ENCODE peak calls at places on chromosomes 7 and 10, in seven cellular contexts. One of them, this sample, is unnamed.

GRCh38 chr7:27239780-27240731 is 2.5 kb upstream of the EVX1 start:
- DNase-seq in left ventricle myocardium inferior: no peak
- DNase-seq in CD8-positive, alpha-beta T cell: no peak
- DNase-seq in ovary: no peak
- DNase-seq in CD4-positive, CD25-positive, alpha-beta regulatory T cell: no peak
- DNase-seq in stomach: no peak
- DNase-seq in hepatocyte: no peak
- DNase-seq in this sample: no peak

GRCh38 chr10:25696013-25696708 is 237.9 kb upstream of the MYO3A start:
- DNase-seq in CD4-positive, CD25-positive, alpha-beta regulatory T cell: no peak
- DNase-seq in left ventricle myocardium inferior: no peak
- DNase-seq in stomach: no peak
- DNase-seq in CD8-positive, alpha-beta T cell: no peak
- DNase-seq in hepatocyte: no peak
- DNase-seq in ovary: no peak
- DNase-seq in this sample: no peak

GRCh38 chr10:93150289-93150688 is 76.6 kb downstream of the CYP26A1 start:
- DNase-seq in ovary: no peak
- DNase-seq in CD4-positive, CD25-positive, alpha-beta regulatory T cell: no peak
- DNase-seq in left ventricle myocardium inferior: no peak
- DNase-seq in hepatocyte: no peak
- DNase-seq in CD8-positive, alpha-beta T cell: no peak
- DNase-seq in stomach: no peak
- DNase-seq in this sample: no peak

GRCh38 chr7:149254181-149254858 is 7.7 kb upstream of the ZNF783 start:
- DNase-seq in CD4-positive, CD25-positive, alpha-beta regulatory T cell: no peak
- DNase-seq in CD8-positive, alpha-beta T cell: no peak
- DNase-seq in stomach: no peak
- DNase-seq in left ventricle myocardium inferior: no peak
- DNase-seq in hepatocyte: no peak
- DNase-seq in ovary: no peak
- DNase-seq in this sample: no peak

GRCh38 chr7:118233799-118234198 is 9.3 kb downstream of the ANKRD7 start:
- DNase-seq in CD8-positive, alpha-beta T cell: no peak
- DNase-seq in hepatocyte: no peak
- DNase-seq in stomach: no peak
- DNase-seq in CD4-positive, CD25-positive, alpha-beta regulatory T cell: no peak
- DNase-seq in ovary: no peak
- DNase-seq in left ventricle myocardium inferior: no peak
- DNase-seq in this sample: no peak

GRCh38 chr10:132292287-132292971 is 15.3 kb downstream of the STK32C start:
- DNase-seq in stomach: no peak
- DNase-seq in left ventricle myocardium inferior: peak; percentile 7
- DNase-seq in CD4-positive, CD25-positive, alpha-beta regulatory T cell: no peak
- DNase-seq in CD8-positive, alpha-beta T cell: no peak
- DNase-seq in hepatocyte: no peak
- DNase-seq in ovary: no peak
- DNase-seq in this sample: no peak

GRCh38 chr7:43636093-43636492 is 53.2 kb downstream of the STK17A start:
- DNase-seq in CD4-positive, CD25-positive, alpha-beta regulatory T cell: no peak
- DNase-seq in left ventricle myocardium inferior: no peak
- DNase-seq in CD8-positive, alpha-beta T cell: no peak
- DNase-seq in hepatocyte: no peak
- DNase-seq in stomach: no peak
- DNase-seq in ovary: no peak
- DNase-seq in this sample: no peak

GRCh38 chr7:123867220-123867619 is 22.3 kb downstream of the HYAL4 start:
- DNase-seq in stomach: no peak
- DNase-seq in left ventricle myocardium inferior: no peak
- DNase-seq in ovary: no peak
- DNase-seq in CD8-positive, alpha-beta T cell: no peak
- DNase-seq in CD4-positive, CD25-positive, alpha-beta regulatory T cell: no peak
- DNase-seq in hepatocyte: no peak
- DNase-seq in this sample: no peak

GRCh38 chr7:102321351-102322201 is 34.7 kb downstream of the SPDYE6 start:
- DNase-seq in CD8-positive, alpha-beta T cell: no peak
- DNase-seq in left ventricle myocardium inferior: no peak
- DNase-seq in CD4-positive, CD25-positive, alpha-beta regulatory T cell: no peak
- DNase-seq in stomach: no peak
- DNase-seq in hepatocyte: peak; percentile 67
- DNase-seq in ovary: no peak
- DNase-seq in this sample: no peak

GRCh38 chr7:44133295-44133694 is 7.8 kb downstream of the MYL7 start:
- DNase-seq in left ventricle myocardium inferior: no peak
- DNase-seq in CD4-positive, CD25-positive, alpha-beta regulatory T cell: no peak
- DNase-seq in ovary: no peak
- DNase-seq in stomach: no peak
- DNase-seq in CD8-positive, alpha-beta T cell: no peak
- DNase-seq in hepatocyte: no peak
- DNase-seq in this sample: peak; percentile 6

GRCh38 chr10:100747061-100747825 is 1.9 kb downstream of the PAX2 start:
- DNase-seq in left ventricle myocardium inferior: no peak
- DNase-seq in hepatocyte: no peak
- DNase-seq in stomach: no peak
- DNase-seq in CD8-positive, alpha-beta T cell: no peak
- DNase-seq in ovary: no peak
- DNase-seq in CD4-positive, CD25-positive, alpha-beta regulatory T cell: no peak
- DNase-seq in this sample: no peak

GRCh38 chr7:128743112-128743772 is 4.1 kb downstream of the CALU start:
- DNase-seq in ovary: no peak
- DNase-seq in CD8-positive, alpha-beta T cell: no peak
- DNase-seq in stomach: no peak
- DNase-seq in hepatocyte: no peak
- DNase-seq in left ventricle myocardium inferior: no peak
- DNase-seq in CD4-positive, CD25-positive, alpha-beta regulatory T cell: no peak
- DNase-seq in this sample: no peak

GRCh38 chr7:112566392-112567324 is 85.9 kb downstream of the LSMEM1 start:
- DNase-seq in ovary: no peak
- DNase-seq in hepatocyte: no peak
- DNase-seq in left ventricle myocardium inferior: no peak
- DNase-seq in CD8-positive, alpha-beta T cell: no peak
- DNase-seq in CD4-positive, CD25-positive, alpha-beta regulatory T cell: no peak
- DNase-seq in stomach: no peak
- DNase-seq in this sample: no peak

GRCh38 chr10:15591937-15592336 is 127.8 kb downstream of the ITGA8 start:
- DNase-seq in hepatocyte: no peak
- DNase-seq in left ventricle myocardium inferior: no peak
- DNase-seq in ovary: no peak
- DNase-seq in CD4-positive, CD25-positive, alpha-beta regulatory T cell: no peak
- DNase-seq in stomach: no peak
- DNase-seq in CD8-positive, alpha-beta T cell: no peak
- DNase-seq in this sample: no peak

GRCh38 chr10:72050873-72051272 is 37.5 kb downstream of the SPOCK2 start:
- DNase-seq in hepatocyte: no peak
- DNase-seq in stomach: no peak
- DNase-seq in left ventricle myocardium inferior: no peak
- DNase-seq in CD4-positive, CD25-positive, alpha-beta regulatory T cell: no peak
- DNase-seq in CD8-positive, alpha-beta T cell: no peak
- DNase-seq in ovary: no peak
- DNase-seq in this sample: no peak

GRCh38 chr10:92830478-92831389 is 17.6 kb upstream of the EXOC6 start:
- DNase-seq in left ventricle myocardium inferior: no peak
- DNase-seq in ovary: no peak
- DNase-seq in CD4-positive, CD25-positive, alpha-beta regulatory T cell: no peak
- DNase-seq in stomach: no peak
- DNase-seq in CD8-positive, alpha-beta T cell: no peak
- DNase-seq in hepatocyte: no peak
- DNase-seq in this sample: no peak

GRCh38 chr10:73413108-73413527 is 740 bp downstream of the ANXA7 start:
- DNase-seq in stomach: peak; percentile 38
- DNase-seq in CD8-positive, alpha-beta T cell: peak; percentile 19
- DNase-seq in ovary: no peak
- DNase-seq in left ventricle myocardium inferior: no peak
- DNase-seq in CD4-positive, CD25-positive, alpha-beta regulatory T cell: peak; percentile 25
- DNase-seq in hepatocyte: peak; percentile 78
- DNase-seq in this sample: no peak

GRCh38 chr7:32290015-32290414 is 200.2 kb downstream of the LSM5 start:
- DNase-seq in CD8-positive, alpha-beta T cell: no peak
- DNase-seq in left ventricle myocardium inferior: peak; percentile 62
- DNase-seq in hepatocyte: no peak
- DNase-seq in CD4-positive, CD25-positive, alpha-beta regulatory T cell: no peak
- DNase-seq in ovary: no peak
- DNase-seq in stomach: no peak
- DNase-seq in this sample: peak; percentile 58

GRCh38 chr10:29714096-29714874 is 79.5 kb upstream of the SVIL start:
- DNase-seq in stomach: no peak
- DNase-seq in CD4-positive, CD25-positive, alpha-beta regulatory T cell: no peak
- DNase-seq in ovary: no peak
- DNase-seq in left ventricle myocardium inferior: no peak
- DNase-seq in hepatocyte: no peak
- DNase-seq in CD8-positive, alpha-beta T cell: no peak
- DNase-seq in this sample: no peak

GRCh38 chr7:71377469-71377868 is 245.5 kb downstream of the GALNT17 start:
- DNase-seq in ovary: no peak
- DNase-seq in CD8-positive, alpha-beta T cell: no peak
- DNase-seq in stomach: no peak
- DNase-seq in CD4-positive, CD25-positive, alpha-beta regulatory T cell: no peak
- DNase-seq in left ventricle myocardium inferior: no peak
- DNase-seq in hepatocyte: no peak
- DNase-seq in this sample: no peak

GRCh38 chr10:79149345-79149661 is 80.5 kb downstream of the ZMIZ1 start:
- DNase-seq in CD4-positive, CD25-positive, alpha-beta regulatory T cell: no peak
- DNase-seq in left ventricle myocardium inferior: no peak
- DNase-seq in ovary: no peak
- DNase-seq in stomach: no peak
- DNase-seq in CD8-positive, alpha-beta T cell: no peak
- DNase-seq in hepatocyte: no peak
- DNase-seq in this sample: no peak
- H3K4me1 ChIP-seq in CD4-positive, CD25-positive, alpha-beta regulatory T cell: peaks cover 61% of the 10 kb centered on the region
- H3K4me1 ChIP-seq in left ventricle myocardium inferior: peaks cover 100% of the 10 kb centered on the region
- H3K4me1 ChIP-seq in ovary: peaks cover 68% of the 10 kb centered on the region
- H3K4me1 ChIP-seq in stomach: peaks cover 99% of the 10 kb centered on the region
- H3K4me1 ChIP-seq in CD8-positive, alpha-beta T cell: peaks cover 67% of the 10 kb centered on the region
- H3K4me1 ChIP-seq in hepatocyte: peaks cover 39% of the 10 kb centered on the region
- H3K4me1 ChIP-seq in this sample: peaks cover 100% of the 10 kb centered on the region

GRCh38 chr7:151469281-151469680 is 29.3 kb upstream of the CRYGN start:
- DNase-seq in left ventricle myocardium inferior: no peak
- DNase-seq in ovary: no peak
- DNase-seq in hepatocyte: no peak
- DNase-seq in CD8-positive, alpha-beta T cell: no peak
- DNase-seq in stomach: no peak
- DNase-seq in CD4-positive, CD25-positive, alpha-beta regulatory T cell: no peak
- DNase-seq in this sample: no peak
- H3K27me3 ChIP-seq in left ventricle myocardium inferior: no peaks in the 10 kb centered on the region
- H3K27me3 ChIP-seq in ovary: no peaks in the 10 kb centered on the region
- H3K27me3 ChIP-seq in hepatocyte: no peaks in the 10 kb centered on the region
- H3K27me3 ChIP-seq in CD8-positive, alpha-beta T cell: no peaks in the 10 kb centered on the region
- H3K27me3 ChIP-seq in stomach: no peaks in the 10 kb centered on the region
- H3K27me3 ChIP-seq in CD4-positive, CD25-positive, alpha-beta regulatory T cell: no peaks in the 10 kb centered on the region
- H3K27me3 ChIP-seq in this sample: no peaks in the 10 kb centered on the region

GRCh38 chr10:49191349-49191748 is 3.2 kb upstream of the TMEM273 start:
- DNase-seq in stomach: no peak
- DNase-seq in ovary: no peak
- DNase-seq in CD4-positive, CD25-positive, alpha-beta regulatory T cell: no peak
- DNase-seq in left ventricle myocardium inferior: no peak
- DNase-seq in hepatocyte: no peak
- DNase-seq in CD8-positive, alpha-beta T cell: no peak
- DNase-seq in this sample: no peak

GRCh38 chr10:49186613-49187012 is 1.6 kb downstream of the TMEM273 start:
- DNase-seq in ovary: no peak
- DNase-seq in stomach: no peak
- DNase-seq in hepatocyte: no peak
- DNase-seq in left ventricle myocardium inferior: no peak
- DNase-seq in CD8-positive, alpha-beta T cell: no peak
- DNase-seq in CD4-positive, CD25-positive, alpha-beta regulatory T cell: no peak
- DNase-seq in this sample: no peak

GRCh38 chr10:49187950-49188761 is at the start of gene TMEM273:
- DNase-seq in CD4-positive, CD25-positive, alpha-beta regulatory T cell: no peak
- DNase-seq in hepatocyte: no peak
- DNase-seq in ovary: no peak
- DNase-seq in stomach: peak; percentile 49
- DNase-seq in CD8-positive, alpha-beta T cell: no peak
- DNase-seq in left ventricle myocardium inferior: peak; percentile 83
- DNase-seq in this sample: peak; percentile 92

GRCh38 chr10:49187044-49187484 is 1.1 kb downstream of the TMEM273 start:
- DNase-seq in CD8-positive, alpha-beta T cell: no peak
- DNase-seq in left ventricle myocardium inferior: no peak
- DNase-seq in ovary: no peak
- DNase-seq in hepatocyte: no peak
- DNase-seq in CD4-positive, CD25-positive, alpha-beta regulatory T cell: no peak
- DNase-seq in stomach: peak; percentile 24
- DNase-seq in this sample: peak; percentile 53

GRCh38 chr10:49189422-49189821 is 1.2 kb upstream of the TMEM273 start:
- DNase-seq in hepatocyte: no peak
- DNase-seq in stomach: no peak
- DNase-seq in CD8-positive, alpha-beta T cell: no peak
- DNase-seq in ovary: no peak
- DNase-seq in left ventricle myocardium inferior: no peak
- DNase-seq in CD4-positive, CD25-positive, alpha-beta regulatory T cell: no peak
- DNase-seq in this sample: no peak
- H3K4me1 ChIP-seq in hepatocyte: no peaks in the 10 kb centered on the region
- H3K4me1 ChIP-seq in stomach: no peaks in the 10 kb centered on the region
- H3K4me1 ChIP-seq in CD8-positive, alpha-beta T cell: no peaks in the 10 kb centered on the region
- H3K4me1 ChIP-seq in ovary: no peaks in the 10 kb centered on the region
- H3K4me1 ChIP-seq in left ventricle myocardium inferior: peaks cover 55% of the 10 kb centered on the region
- H3K4me1 ChIP-seq in CD4-positive, CD25-positive, alpha-beta regulatory T cell: peaks cover 14% of the 10 kb centered on the region
- H3K4me1 ChIP-seq in this sample: peaks cover 26% of the 10 kb centered on the region

GRCh38 chr7:154865984-154866685 is 136.8 kb downstream of the PAXIP1 start:
- DNase-seq in stomach: no peak
- DNase-seq in CD4-positive, CD25-positive, alpha-beta regulatory T cell: no peak
- DNase-seq in CD8-positive, alpha-beta T cell: no peak
- DNase-seq in ovary: no peak
- DNase-seq in hepatocyte: no peak
- DNase-seq in left ventricle myocardium inferior: no peak
- DNase-seq in this sample: no peak

GRCh38 chr7:154861589-154861988 is 141.3 kb downstream of the PAXIP1 start:
- DNase-seq in CD4-positive, CD25-positive, alpha-beta regulatory T cell: no peak
- DNase-seq in left ventricle myocardium inferior: no peak
- DNase-seq in CD8-positive, alpha-beta T cell: no peak
- DNase-seq in hepatocyte: no peak
- DNase-seq in stomach: no peak
- DNase-seq in ovary: no peak
- DNase-seq in this sample: no peak

GRCh38 chr7:154862153-154862791 is 140.7 kb downstream of the PAXIP1 start:
- DNase-seq in CD4-positive, CD25-positive, alpha-beta regulatory T cell: no peak
- DNase-seq in ovary: no peak
- DNase-seq in left ventricle myocardium inferior: no peak
- DNase-seq in hepatocyte: no peak
- DNase-seq in stomach: no peak
- DNase-seq in CD8-positive, alpha-beta T cell: no peak
- DNase-seq in this sample: no peak

GRCh38 chr7:154864531-154864908 is 138.4 kb downstream of the PAXIP1 start:
- DNase-seq in stomach: no peak
- DNase-seq in CD4-positive, CD25-positive, alpha-beta regulatory T cell: no peak
- DNase-seq in hepatocyte: no peak
- DNase-seq in left ventricle myocardium inferior: no peak
- DNase-seq in CD8-positive, alpha-beta T cell: no peak
- DNase-seq in ovary: no peak
- DNase-seq in this sample: no peak

GRCh38 chr7:154863766-154864530 is 139.0 kb downstream of the PAXIP1 start:
- DNase-seq in stomach: no peak
- DNase-seq in left ventricle myocardium inferior: no peak
- DNase-seq in ovary: no peak
- DNase-seq in hepatocyte: no peak
- DNase-seq in CD8-positive, alpha-beta T cell: no peak
- DNase-seq in CD4-positive, CD25-positive, alpha-beta regulatory T cell: no peak
- DNase-seq in this sample: no peak
- H3K27me3 ChIP-seq in stomach: no peaks in the 10 kb centered on the region
- H3K27me3 ChIP-seq in left ventricle myocardium inferior: peaks cover 83% of the 10 kb centered on the region
- H3K27me3 ChIP-seq in ovary: no peaks in the 10 kb centered on the region
- H3K27me3 ChIP-seq in hepatocyte: peaks cover 21% of the 10 kb centered on the region
- H3K27me3 ChIP-seq in CD8-positive, alpha-beta T cell: no peaks in the 10 kb centered on the region
- H3K27me3 ChIP-seq in CD4-positive, CD25-positive, alpha-beta regulatory T cell: peaks cover 3% of the 10 kb centered on the region
- H3K27me3 ChIP-seq in this sample: peaks cover 7% of the 10 kb centered on the region

GRCh38 chr10:27744478-27745379 is 890 bp downstream of the MKX start:
- DNase-seq in hepatocyte: peak; percentile 72
- DNase-seq in ovary: peak; percentile 75
- DNase-seq in CD4-positive, CD25-positive, alpha-beta regulatory T cell: no peak
- DNase-seq in left ventricle myocardium inferior: peak; percentile 15
- DNase-seq in stomach: peak; percentile 28
- DNase-seq in CD8-positive, alpha-beta T cell: no peak
- DNase-seq in this sample: peak; percentile 25
- H3K4me1 ChIP-seq in hepatocyte: peaks cover 39% of the 10 kb centered on the region
- H3K4me1 ChIP-seq in ovary: no peaks in the 10 kb centered on the region
- H3K4me1 ChIP-seq in CD4-positive, CD25-positive, alpha-beta regulatory T cell: peaks cover 51% of the 10 kb centered on the region
- H3K4me1 ChIP-seq in left ventricle myocardium inferior: peaks cover 59% of the 10 kb centered on the region
- H3K4me1 ChIP-seq in stomach: peaks cover 51% of the 10 kb centered on the region
- H3K4me1 ChIP-seq in CD8-positive, alpha-beta T cell: peaks cover 57% of the 10 kb centered on the region
- H3K4me1 ChIP-seq in this sample: no peaks in the 10 kb centered on the region

This sample was measured in heart left ventricle.